ENCODE peak calls at places on chromosomes 5 and 9, in nine cellular contexts. E is prostate gland, L is uterus, I is spleen, K is A549, B is upper lobe of left lung, V is sigmoid colon, Z is ovary, T is stomach. R is an unnamed sample.

GRCh38 chr5:73605223-73606087 is 20.5 kb upstream of the ARHGEF28 start:
- DNase-seq in E (peak; percentile 6), L (no peak), I (no peak), K (peak; percentile 84), B (no peak), V (no peak), Z (no peak), T (peak; percentile 71), R (no peak)

GRCh38 chr5:37554938-37555337 is 175.8 kb downstream of the WDR70 start:
- DNase-seq in E (no peak), L (no peak), I (no peak), K (peak; percentile 22), B (no peak), V (no peak), Z (no peak), T (no peak), R (no peak)

GRCh38 chr9:34254966-34255825 is 73.9 kb downstream of the KIF24 start:
- DNase-seq in E (no peak), L (peak; percentile 52), I (no peak), K (no peak), B (no peak), V (peak; percentile 88), Z (no peak), T (peak; percentile 18), R (no peak)

GRCh38 chr5:180519098-180519497 is 24.9 kb downstream of the CNOT6 start:
- DNase-seq in E (no peak), L (no peak), I (no peak), K (no peak), B (no peak), V (no peak), Z (no peak), T (no peak), R (no peak)

GRCh38 chr5:163614787-163615186 is 109.4 kb downstream of the MAT2B start:
- DNase-seq in E (no peak), L (no peak), I (no peak), K (no peak), B (no peak), V (no peak), Z (no peak), T (no peak), R (no peak)

GRCh38 chr5:43121565-43122484 is 1.1 kb downstream of the ZNF131 start:
- DNase-seq in E (peak; percentile 17), L (no peak), I (no peak), K (peak; percentile 46), B (no peak), V (no peak), Z (peak; percentile 33), T (no peak), R (peak; percentile 50)

GRCh38 chr5:59768204-59769040 is 125.1 kb downstream of the PDE4D start:
- DNase-seq in E (peak; percentile 74), L (peak; percentile 51), I (peak; percentile 83), K (peak; percentile 90), B (peak; percentile 41), V (peak; percentile 86), Z (peak; percentile 21), T (peak; percentile 76), R (peak; percentile 69)

GRCh38 chr5:77326142-77326541 is 115.7 kb downstream of the PDE8B start:
- DNase-seq in E (no peak), L (no peak), I (no peak), K (no peak), B (no peak), V (no peak), Z (no peak), T (no peak), R (no peak)

GRCh38 chr9:19286634-19287188 is 56.2 kb downstream of the DENND4C start:
- DNase-seq in E (peak; percentile 10), L (no peak), I (no peak), K (peak; percentile 18), B (no peak), V (no peak), Z (no peak), T (peak; percentile 54), R (no peak)

GRCh38 chr9:133133680-133134418 is 12.8 kb upstream of the RALGDS start:
- DNase-seq in E (peak; percentile 93), L (peak; percentile 88), I (peak; percentile 95), K (peak; percentile 95), B (peak; percentile 59), V (peak; percentile 96), Z (peak; percentile 79), T (peak; percentile 93), R (peak; percentile 97)
- TF ChIP-seq POLR2A in E (peak; percentile 45), L (peak; percentile 43), I (no peak), K (no peak), B (peak; percentile 56), V (peak; percentile 36), Z (peak; percentile 46), T (no peak), R (peak; percentile 91)

GRCh38 chr5:119378075-119378699 is 22.4 kb downstream of the TNFAIP8 start:
- DNase-seq in E (no peak), L (no peak), I (no peak), K (no peak), B (no peak), V (no peak), Z (no peak), T (no peak), R (no peak)
- H3K4me1 ChIP-seq in E (no peaks in the 10 kb centered on the region), L (no peaks in the 10 kb centered on the region), I (peaks cover 99% of the 10 kb centered on the region), K (no peaks in the 10 kb centered on the region), B (peaks cover 7% of the 10 kb centered on the region), V (no peaks in the 10 kb centered on the region), Z (no peaks in the 10 kb centered on the region), T (peaks cover 7% of the 10 kb centered on the region), R (no peaks in the 10 kb centered on the region)

GRCh38 chr9:100449420-100449819 is 22.5 kb downstream of the MSANTD3 start:
- DNase-seq in E (no peak), L (no peak), I (no peak), K (no peak), B (no peak), V (no peak), Z (no peak), T (no peak), R (no peak)
- TF ChIP-seq POLR2A in E (no peak), L (no peak), I (no peak), K (no peak), B (no peak), V (no peak), Z (no peak), T (no peak), R (no peak)

GRCh38 chr5:81851481-81852178 is 100.7 kb upstream of the SSBP2 start:
- DNase-seq in E (peak; percentile 94), L (peak; percentile 99), I (peak; percentile 98), K (peak; percentile 92), B (peak; percentile 99), V (peak; percentile 98), Z (peak; percentile 99), T (peak; percentile 96), R (peak; percentile 94)

GRCh38 chr5:81850494-81850893 is 99.6 kb upstream of the SSBP2 start:
- DNase-seq in E (no peak), L (peak; percentile 33), I (no peak), K (no peak), B (no peak), V (no peak), Z (peak; percentile 26), T (no peak), R (no peak)

GRCh38 chr5:81850932-81851331 is 100.0 kb upstream of the SSBP2 start:
- DNase-seq in E (no peak), L (no peak), I (no peak), K (no peak), B (no peak), V (no peak), Z (no peak), T (no peak), R (no peak)

GRCh38 chr5:81853005-81853357 is 102.1 kb upstream of the SSBP2 start:
- DNase-seq in E (no peak), L (no peak), I (no peak), K (no peak), B (no peak), V (no peak), Z (no peak), T (no peak), R (no peak)

GRCh38 chr5:81852277-81853004 is 101.5 kb upstream of the SSBP2 start:
- DNase-seq in E (no peak), L (peak; percentile 33), I (peak; percentile 89), K (peak; percentile 7), B (peak; percentile 85), V (peak; percentile 73), Z (peak; percentile 63), T (no peak), R (peak; percentile 49)
- H3K4me1 ChIP-seq in E (no peaks in the 10 kb centered on the region), L (peaks cover 6% of the 10 kb centered on the region), I (peaks cover 44% of the 10 kb centered on the region), K (peaks cover 57% of the 10 kb centered on the region), B (peaks cover 28% of the 10 kb centered on the region), V (no peaks in the 10 kb centered on the region), Z (peaks cover 11% of the 10 kb centered on the region), T (peaks cover 46% of the 10 kb centered on the region), R (no peaks in the 10 kb centered on the region)